ENCODE peak calls at places on chromosomes 13 and 19, in eight cellular contexts. One of them, this sample, is unnamed.

GRCh38 chr13:94712812-94713555 is 639 bp upstream of the SOX21 start:
- DNase-seq in AG10803: peak
- DNase-seq in stimulated activated CD4-positive, alpha-beta T cell treated with anti-CD3 and anti-CD28 coated beads, Interleukin-4, amount 100 ng/mL, for 1 hour: no peak
- DNase-seq in NCI-H1417: peak
- DNase-seq in HuH-7: no peak
- DNase-seq in esophagus squamous epithelium: no peak
- DNase-seq in WTC11: peak
- DNase-seq in hippocampal formation: no peak
- DNase-seq in this sample: peak

GRCh38 chr19:33094504-33095067 is 13.6 kb downstream of the GPATCH1 start:
- DNase-seq in AG10803: no peak
- DNase-seq in stimulated activated CD4-positive, alpha-beta T cell treated with anti-CD3 and anti-CD28 coated beads, Interleukin-4, amount 100 ng/mL, for 1 hour: no peak
- DNase-seq in NCI-H1417: no peak
- DNase-seq in HuH-7: no peak
- DNase-seq in esophagus squamous epithelium: no peak
- DNase-seq in WTC11: no peak
- DNase-seq in hippocampal formation: no peak
- DNase-seq in this sample: no peak

GRCh38 chr13:48222358-48223015 is 10.5 kb upstream of the ITM2B start:
- DNase-seq in AG10803: peak
- DNase-seq in stimulated activated CD4-positive, alpha-beta T cell treated with anti-CD3 and anti-CD28 coated beads, Interleukin-4, amount 100 ng/mL, for 1 hour: no peak
- DNase-seq in NCI-H1417: no peak
- DNase-seq in HuH-7: no peak
- DNase-seq in esophagus squamous epithelium: no peak
- DNase-seq in WTC11: no peak
- DNase-seq in hippocampal formation: no peak
- DNase-seq in this sample: no peak

GRCh38 chr19:6056282-6056741 is 54.0 kb downstream of the RFX2 start:
- DNase-seq in AG10803: no peak
- DNase-seq in stimulated activated CD4-positive, alpha-beta T cell treated with anti-CD3 and anti-CD28 coated beads, Interleukin-4, amount 100 ng/mL, for 1 hour: no peak
- DNase-seq in NCI-H1417: no peak
- DNase-seq in HuH-7: peak
- DNase-seq in esophagus squamous epithelium: no peak
- DNase-seq in WTC11: no peak
- DNase-seq in hippocampal formation: no peak
- DNase-seq in this sample: no peak

GRCh38 chr19:16328824-16329482 is 4.3 kb downstream of the KLF2 start:
- DNase-seq in AG10803: peak
- DNase-seq in stimulated activated CD4-positive, alpha-beta T cell treated with anti-CD3 and anti-CD28 coated beads, Interleukin-4, amount 100 ng/mL, for 1 hour: peak
- DNase-seq in NCI-H1417: no peak
- DNase-seq in HuH-7: no peak
- DNase-seq in esophagus squamous epithelium: no peak
- DNase-seq in WTC11: no peak
- DNase-seq in hippocampal formation: no peak
- DNase-seq in this sample: no peak

GRCh38 chr13:26971990-26972888 is 199.4 kb downstream of the USP12 start:
- DNase-seq in AG10803: no peak
- DNase-seq in stimulated activated CD4-positive, alpha-beta T cell treated with anti-CD3 and anti-CD28 coated beads, Interleukin-4, amount 100 ng/mL, for 1 hour: peak
- DNase-seq in NCI-H1417: peak
- DNase-seq in HuH-7: no peak
- DNase-seq in esophagus squamous epithelium: no peak
- DNase-seq in WTC11: peak
- DNase-seq in hippocampal formation: no peak
- DNase-seq in this sample: no peak

GRCh38 chr19:3360494-3361383 is 5.6 kb upstream of the NFIC start:
- DNase-seq in AG10803: no peak
- DNase-seq in stimulated activated CD4-positive, alpha-beta T cell treated with anti-CD3 and anti-CD28 coated beads, Interleukin-4, amount 100 ng/mL, for 1 hour: peak
- DNase-seq in NCI-H1417: peak
- DNase-seq in HuH-7: no peak
- DNase-seq in esophagus squamous epithelium: no peak
- DNase-seq in WTC11: no peak
- DNase-seq in hippocampal formation: no peak
- DNase-seq in this sample: peak

GRCh38 chr13:100397627-100398026 is 191.0 kb downstream of the GGACT start:
- DNase-seq in AG10803: no peak
- DNase-seq in stimulated activated CD4-positive, alpha-beta T cell treated with anti-CD3 and anti-CD28 coated beads, Interleukin-4, amount 100 ng/mL, for 1 hour: no peak
- DNase-seq in NCI-H1417: no peak
- DNase-seq in HuH-7: no peak
- DNase-seq in esophagus squamous epithelium: no peak
- DNase-seq in WTC11: no peak
- DNase-seq in hippocampal formation: no peak
- DNase-seq in this sample: no peak

GRCh38 chr19:613732-614567 is 19.4 kb downstream of the POLRMT start:
- DNase-seq in AG10803: no peak
- DNase-seq in stimulated activated CD4-positive, alpha-beta T cell treated with anti-CD3 and anti-CD28 coated beads, Interleukin-4, amount 100 ng/mL, for 1 hour: no peak
- DNase-seq in NCI-H1417: no peak
- DNase-seq in HuH-7: no peak
- DNase-seq in esophagus squamous epithelium: no peak
- DNase-seq in WTC11: no peak
- DNase-seq in hippocampal formation: no peak
- DNase-seq in this sample: no peak

GRCh38 chr13:105804561-105805190 is 730.8 kb downstream of the EFNB2 start:
- DNase-seq in AG10803: peak
- DNase-seq in stimulated activated CD4-positive, alpha-beta T cell treated with anti-CD3 and anti-CD28 coated beads, Interleukin-4, amount 100 ng/mL, for 1 hour: no peak
- DNase-seq in NCI-H1417: no peak
- DNase-seq in HuH-7: no peak
- DNase-seq in esophagus squamous epithelium: no peak
- DNase-seq in WTC11: no peak
- DNase-seq in hippocampal formation: peak
- DNase-seq in this sample: no peak

GRCh38 chr19:9877775-9878510 is 42.8 kb downstream of the PIN1 start:
- DNase-seq in AG10803: peak
- DNase-seq in stimulated activated CD4-positive, alpha-beta T cell treated with anti-CD3 and anti-CD28 coated beads, Interleukin-4, amount 100 ng/mL, for 1 hour: no peak
- DNase-seq in NCI-H1417: no peak
- DNase-seq in HuH-7: no peak
- DNase-seq in esophagus squamous epithelium: no peak
- DNase-seq in WTC11: no peak
- DNase-seq in hippocampal formation: no peak
- DNase-seq in this sample: no peak

GRCh38 chr13:79317856-79318255 is 88.2 kb downstream of the RBM26 start:
- DNase-seq in AG10803: no peak
- DNase-seq in stimulated activated CD4-positive, alpha-beta T cell treated with anti-CD3 and anti-CD28 coated beads, Interleukin-4, amount 100 ng/mL, for 1 hour: no peak
- DNase-seq in NCI-H1417: no peak
- DNase-seq in HuH-7: no peak
- DNase-seq in esophagus squamous epithelium: no peak
- DNase-seq in WTC11: no peak
- DNase-seq in hippocampal formation: no peak
- DNase-seq in this sample: no peak

GRCh38 chr19:32674153-32674958 is 624 bp downstream of the ANKRD27 start:
- DNase-seq in AG10803: no peak
- DNase-seq in stimulated activated CD4-positive, alpha-beta T cell treated with anti-CD3 and anti-CD28 coated beads, Interleukin-4, amount 100 ng/mL, for 1 hour: no peak
- DNase-seq in NCI-H1417: no peak
- DNase-seq in HuH-7: no peak
- DNase-seq in esophagus squamous epithelium: no peak
- DNase-seq in WTC11: no peak
- DNase-seq in hippocampal formation: no peak
- DNase-seq in this sample: peak

GRCh38 chr19:12769689-12770088 is 5.7 kb downstream of the HOOK2 start:
- DNase-seq in AG10803: no peak
- DNase-seq in stimulated activated CD4-positive, alpha-beta T cell treated with anti-CD3 and anti-CD28 coated beads, Interleukin-4, amount 100 ng/mL, for 1 hour: peak
- DNase-seq in NCI-H1417: peak
- DNase-seq in HuH-7: no peak
- DNase-seq in esophagus squamous epithelium: no peak
- DNase-seq in WTC11: peak
- DNase-seq in hippocampal formation: no peak
- DNase-seq in this sample: peak

GRCh38 chr19:14467816-14468215 is 7.3 kb downstream of the PTGER1 start:
- DNase-seq in AG10803: no peak
- DNase-seq in stimulated activated CD4-positive, alpha-beta T cell treated with anti-CD3 and anti-CD28 coated beads, Interleukin-4, amount 100 ng/mL, for 1 hour: no peak
- DNase-seq in NCI-H1417: no peak
- DNase-seq in HuH-7: no peak
- DNase-seq in esophagus squamous epithelium: no peak
- DNase-seq in WTC11: no peak
- DNase-seq in hippocampal formation: no peak
- DNase-seq in this sample: no peak

GRCh38 chr13:48501705-48502104 is 31.2 kb downstream of the RCBTB2 start:
- DNase-seq in AG10803: no peak
- DNase-seq in stimulated activated CD4-positive, alpha-beta T cell treated with anti-CD3 and anti-CD28 coated beads, Interleukin-4, amount 100 ng/mL, for 1 hour: no peak
- DNase-seq in NCI-H1417: no peak
- DNase-seq in HuH-7: no peak
- DNase-seq in esophagus squamous epithelium: no peak
- DNase-seq in WTC11: no peak
- DNase-seq in hippocampal formation: no peak
- DNase-seq in this sample: no peak

GRCh38 chr19:48454150-48454730 is 1.1 kb upstream of the KCNJ14 start:
- DNase-seq in AG10803: no peak
- DNase-seq in stimulated activated CD4-positive, alpha-beta T cell treated with anti-CD3 and anti-CD28 coated beads, Interleukin-4, amount 100 ng/mL, for 1 hour: no peak
- DNase-seq in NCI-H1417: no peak
- DNase-seq in HuH-7: no peak
- DNase-seq in esophagus squamous epithelium: no peak
- DNase-seq in WTC11: no peak
- DNase-seq in hippocampal formation: no peak
- DNase-seq in this sample: no peak

GRCh38 chr19:52786078-52786463 is 520 bp downstream of the ZNF600 start:
- DNase-seq in AG10803: no peak
- DNase-seq in stimulated activated CD4-positive, alpha-beta T cell treated with anti-CD3 and anti-CD28 coated beads, Interleukin-4, amount 100 ng/mL, for 1 hour: no peak
- DNase-seq in NCI-H1417: no peak
- DNase-seq in HuH-7: peak
- DNase-seq in esophagus squamous epithelium: no peak
- DNase-seq in WTC11: peak
- DNase-seq in hippocampal formation: no peak
- DNase-seq in this sample: peak

GRCh38 chr13:76815344-76815743 is 70.9 kb downstream of the KCTD12 start:
- DNase-seq in AG10803: no peak
- DNase-seq in stimulated activated CD4-positive, alpha-beta T cell treated with anti-CD3 and anti-CD28 coated beads, Interleukin-4, amount 100 ng/mL, for 1 hour: no peak
- DNase-seq in NCI-H1417: no peak
- DNase-seq in HuH-7: no peak
- DNase-seq in esophagus squamous epithelium: no peak
- DNase-seq in WTC11: no peak
- DNase-seq in hippocampal formation: no peak
- DNase-seq in this sample: no peak

GRCh38 chr13:30423891-30424290 is 1.6 kb downstream of the UBE2L5 start:
- DNase-seq in AG10803: no peak
- DNase-seq in stimulated activated CD4-positive, alpha-beta T cell treated with anti-CD3 and anti-CD28 coated beads, Interleukin-4, amount 100 ng/mL, for 1 hour: no peak
- DNase-seq in NCI-H1417: no peak
- DNase-seq in HuH-7: no peak
- DNase-seq in esophagus squamous epithelium: no peak
- DNase-seq in WTC11: no peak
- DNase-seq in hippocampal formation: no peak
- DNase-seq in this sample: no peak

GRCh38 chr13:44149821-44150220 is 223.8 kb upstream of the SERP2 start:
- DNase-seq in AG10803: no peak
- DNase-seq in stimulated activated CD4-positive, alpha-beta T cell treated with anti-CD3 and anti-CD28 coated beads, Interleukin-4, amount 100 ng/mL, for 1 hour: no peak
- DNase-seq in NCI-H1417: no peak
- DNase-seq in HuH-7: no peak
- DNase-seq in esophagus squamous epithelium: no peak
- DNase-seq in WTC11: no peak
- DNase-seq in hippocampal formation: no peak
- DNase-seq in this sample: no peak

GRCh38 chr19:5128932-5129389 is 160.0 kb downstream of the KDM4B start:
- DNase-seq in AG10803: no peak
- DNase-seq in stimulated activated CD4-positive, alpha-beta T cell treated with anti-CD3 and anti-CD28 coated beads, Interleukin-4, amount 100 ng/mL, for 1 hour: no peak
- DNase-seq in NCI-H1417: no peak
- DNase-seq in HuH-7: no peak
- DNase-seq in esophagus squamous epithelium: no peak
- DNase-seq in WTC11: no peak
- DNase-seq in hippocampal formation: no peak
- DNase-seq in this sample: no peak

GRCh38 chr13:97627566-97627965 is 193.6 kb downstream of the RAP2A start:
- DNase-seq in AG10803: peak
- DNase-seq in stimulated activated CD4-positive, alpha-beta T cell treated with anti-CD3 and anti-CD28 coated beads, Interleukin-4, amount 100 ng/mL, for 1 hour: no peak
- DNase-seq in NCI-H1417: peak
- DNase-seq in HuH-7: peak
- DNase-seq in esophagus squamous epithelium: no peak
- DNase-seq in WTC11: peak
- DNase-seq in hippocampal formation: no peak
- DNase-seq in this sample: peak

GRCh38 chr19:289651-290538 is 1.3 kb downstream of the PLPP2 start:
- DNase-seq in AG10803: peak
- DNase-seq in stimulated activated CD4-positive, alpha-beta T cell treated with anti-CD3 and anti-CD28 coated beads, Interleukin-4, amount 100 ng/mL, for 1 hour: peak
- DNase-seq in NCI-H1417: peak
- DNase-seq in HuH-7: no peak
- DNase-seq in esophagus squamous epithelium: no peak
- DNase-seq in WTC11: peak
- DNase-seq in hippocampal formation: no peak
- DNase-seq in this sample: no peak

GRCh38 chr13:24627090-24627714 is 53.0 kb upstream of the ATP12A start:
- DNase-seq in AG10803: peak
- DNase-seq in stimulated activated CD4-positive, alpha-beta T cell treated with anti-CD3 and anti-CD28 coated beads, Interleukin-4, amount 100 ng/mL, for 1 hour: no peak
- DNase-seq in NCI-H1417: no peak
- DNase-seq in HuH-7: peak
- DNase-seq in esophagus squamous epithelium: no peak
- DNase-seq in WTC11: peak
- DNase-seq in hippocampal formation: no peak
- DNase-seq in this sample: peak

GRCh38 chr13:37138169-37138568 is 32.7 kb upstream of the CSNK1A1L start:
- DNase-seq in AG10803: peak
- DNase-seq in stimulated activated CD4-positive, alpha-beta T cell treated with anti-CD3 and anti-CD28 coated beads, Interleukin-4, amount 100 ng/mL, for 1 hour: no peak
- DNase-seq in NCI-H1417: no peak
- DNase-seq in HuH-7: no peak
- DNase-seq in esophagus squamous epithelium: no peak
- DNase-seq in WTC11: peak
- DNase-seq in hippocampal formation: no peak
- DNase-seq in this sample: no peak

GRCh38 chr19:18414504-18415176 is 4.6 kb upstream of the SSBP4 start:
- DNase-seq in AG10803: no peak
- DNase-seq in stimulated activated CD4-positive, alpha-beta T cell treated with anti-CD3 and anti-CD28 coated beads, Interleukin-4, amount 100 ng/mL, for 1 hour: no peak
- DNase-seq in NCI-H1417: no peak
- DNase-seq in HuH-7: no peak
- DNase-seq in esophagus squamous epithelium: no peak
- DNase-seq in WTC11: no peak
- DNase-seq in hippocampal formation: no peak
- DNase-seq in this sample: no peak